ENCODE peak calls at places on chromosomes 5 and 9, in five cellular contexts. Y is neural progenitor cell; K is A549; A is stimulated activated naive CD4-positive, alpha-beta T cell; T is anterior cingulate cortex. Q is an unnamed sample.

GRCh38 chr9:98264510-98264909 is 9.1 kb upstream of the TBC1D2 start:
- DNase-seq in Y (no peak), K (no peak), A (no peak), T (no peak), Q (no peak)

GRCh38 chr5:57117601-57118000 is 56.3 kb upstream of the GPBP1 start:
- DNase-seq in Y (no peak), K (no peak), A (no peak), T (no peak), Q (peak; percentile 38)

GRCh38 chr5:88656196-88656935 is 226.6 kb downstream of the MEF2C start:
- DNase-seq in Y (no peak), K (no peak), A (no peak), T (no peak), Q (no peak)

GRCh38 chr5:14644623-14645237 is 19.8 kb upstream of the OTULIN start:
- DNase-seq in Y (no peak), K (no peak), A (no peak), T (no peak), Q (no peak)

GRCh38 chr5:180138214-180138975 is 66.8 kb upstream of the RNF130 start:
- DNase-seq in Y (no peak), K (no peak), A (no peak), T (no peak), Q (no peak)

GRCh38 chr5:1510631-1511030 is 13.1 kb downstream of the LPCAT1 start:
- DNase-seq in Y (no peak), K (no peak), A (no peak), T (no peak), Q (no peak)

GRCh38 chr5:53425598-53426516 is 54.6 kb upstream of the FST start:
- DNase-seq in Y (peak; percentile 79), K (peak; percentile 45), A (no peak), T (no peak), Q (peak; percentile 66)

GRCh38 chr5:77167695-77168111 is 42.8 kb upstream of the PDE8B start:
- DNase-seq in Y (no peak), K (peak; percentile 92), A (no peak), T (no peak), Q (no peak)

GRCh38 chr5:122705876-122706275 is 69.0 kb upstream of the SNX2 start:
- DNase-seq in Y (no peak), K (no peak), A (no peak), T (no peak), Q (no peak)

GRCh38 chr5:66518753-66519152 is 77.4 kb upstream of the MAST4 start:
- DNase-seq in Y (no peak), K (no peak), A (no peak), T (no peak), Q (no peak)

GRCh38 chr5:79800979-79801827 is 111.6 kb downstream of the CMYA5 start:
- DNase-seq in Y (no peak), K (peak; percentile 6), A (no peak), T (no peak), Q (no peak)

GRCh38 chr9:128103589-128103962 is 24.0 kb downstream of the PTGES2 start:
- DNase-seq in Y (no peak), K (no peak), A (peak; percentile 30), T (no peak), Q (no peak)

GRCh38 chr9:129105857-129106694 is 4.5 kb downstream of the CRAT start:
- DNase-seq in Y (no peak), K (no peak), A (no peak), T (no peak), Q (no peak)

GRCh38 chr5:171387970-171388815 is 544 bp downstream of the NPM1 start:
- DNase-seq in Y (peak; percentile 81), K (peak; percentile 88), A (peak; percentile 77), T (peak; percentile 62), Q (peak; percentile 78)

GRCh38 chr5:133421394-133421793 is 190.9 kb downstream of the FSTL4 start:
- DNase-seq in Y (peak; percentile 78), K (peak; percentile 36), A (no peak), T (no peak), Q (peak; percentile 33)

GRCh38 chr5:73189816-73190451 is 16.9 kb downstream of the TMEM174 start:
- DNase-seq in Y (no peak), K (no peak), A (no peak), T (no peak), Q (no peak)

GRCh38 chr5:6188344-6188743 is 190.0 kb downstream of the MED10 start:
- DNase-seq in Y (no peak), K (no peak), A (no peak), T (no peak), Q (no peak)

GRCh38 chr5:55226027-55226933 is 835 bp downstream of the MCIDAS start:
- DNase-seq in Y (peak; percentile 91), K (peak; percentile 89), A (no peak), T (no peak), Q (peak; percentile 83)

GRCh38 chr9:125559894-125560293 is 147.1 kb downstream of the MAPKAP1 start:
- DNase-seq in Y (no peak), K (no peak), A (no peak), T (no peak), Q (no peak)

GRCh38 chr9:106177216-106177615 is 482.9 kb downstream of the TMEM38B start:
- DNase-seq in Y (no peak), K (no peak), A (no peak), T (peak; percentile 4), Q (no peak)

GRCh38 chr5:109739741-109740140 is 50.0 kb downstream of the MAN2A1 start:
- DNase-seq in Y (peak; percentile 29), K (no peak), A (no peak), T (no peak), Q (no peak)

GRCh38 chr5:120806132-120806531 is 342.0 kb downstream of the PRR16 start:
- DNase-seq in Y (no peak), K (no peak), A (no peak), T (no peak), Q (no peak)

Q was measured in HT-29.